ENCODE peak calls at places on chromosomes 6 and 20, in five cellular contexts. P is sigmoid colon; Q is body of pancreas; S is CD8-positive, alpha-beta memory T cell; X is uterus. N is an unnamed sample. For H3K9me3, the result is how much of the 10 kb centered on the place peaks cover.

GRCh38 chr20:45935416-45936046 is 1.0 kb downstream of the PCIF1 start:
- DNase-seq in P (no peak), X (no peak), Q (no peak), S (no peak), N (no peak)

GRCh38 chr6:37259191-37259590 is 1.2 kb upstream of the TMEM217 start:
- DNase-seq in S (no peak), Q (no peak), X (no peak), P (no peak), N (no peak)

GRCh38 chr6:148491638-148492210 is 149.1 kb downstream of the SASH1 start:
- DNase-seq in X (no peak), P (no peak), Q (no peak), S (no peak), N (no peak)

GRCh38 chr6:25972902-25973301 is 10.3 kb downstream of the TRIM38 start:
- DNase-seq in Q (no peak), P (no peak), S (no peak), X (no peak), N (no peak)

GRCh38 chr6:148965287-148965686 is 218.5 kb downstream of the UST start:
- DNase-seq in Q (peak), S (no peak), X (no peak), P (no peak), N (no peak)

GRCh38 chr20:46057856-46058655 is 29.0 kb downstream of the SLC12A5 start:
- DNase-seq in P (peak), X (peak), S (no peak), Q (peak), N (peak)

GRCh38 chr6:52577778-52578473 is 1.1 kb upstream of the TRAM2 start:
- DNase-seq in X (no peak), P (no peak), Q (no peak), S (no peak), N (no peak)

GRCh38 chr6:5287205-5287965 is 26.1 kb downstream of the FARS2 start:
- DNase-seq in X (no peak), S (no peak), Q (no peak), P (no peak), N (no peak)

GRCh38 chr20:64212750-64213149 is 42.8 kb upstream of the PCMTD2 start:
- DNase-seq in P (peak), Q (peak), X (peak), S (no peak), N (no peak)

GRCh38 chr6:77986380-77987034 is 333.7 kb downstream of the MEI4 start:
- DNase-seq in S (no peak), X (no peak), Q (no peak), P (no peak), N (no peak)
- H3K9me3 ChIP-seq in S (under half), X (under half), Q (under half), P (under half), N (under half)

DNA sequence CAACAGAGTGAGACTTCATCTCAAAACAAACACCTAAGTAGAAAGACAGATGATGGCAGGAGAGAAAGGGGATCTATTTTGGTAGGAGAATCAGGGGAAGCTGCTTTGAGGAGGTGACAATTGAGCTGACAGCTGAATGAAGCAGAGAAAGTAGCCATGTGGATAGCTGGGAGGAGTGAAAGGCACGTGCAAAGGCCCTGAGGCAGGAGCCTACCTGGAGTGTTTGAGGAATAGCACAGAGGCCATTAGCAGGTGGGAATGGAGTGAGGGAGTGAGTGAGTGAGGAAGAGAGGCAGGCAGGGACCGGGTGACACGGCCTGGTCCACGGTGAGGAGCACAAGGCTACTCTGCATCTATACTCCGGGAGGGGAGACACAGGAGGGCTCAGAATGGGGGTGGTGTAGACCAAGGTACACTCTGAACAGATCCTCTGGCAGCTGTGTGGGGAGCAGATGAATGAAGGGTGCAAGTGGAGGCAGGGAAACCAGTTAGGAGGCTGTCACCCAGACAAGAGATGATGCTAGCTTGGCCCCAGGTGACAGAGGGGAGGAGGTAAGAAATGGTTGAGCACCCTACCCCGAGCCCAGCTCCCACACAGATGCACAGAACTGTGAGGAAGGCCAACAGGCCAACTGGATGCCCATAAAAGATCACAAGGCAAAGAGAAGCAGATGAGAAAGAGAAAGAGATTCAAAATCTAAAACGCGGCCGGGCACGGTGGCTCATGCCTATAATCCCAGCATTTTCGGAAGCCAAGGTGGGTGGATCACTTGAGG is 43.6 kb downstream of the NFATC2 start:
- DNase-seq in P (no peak), S (no peak), Q (no peak), X (no peak), N (no peak)
- H3K27ac ChIP-seq in P (no peak), S (no peak), Q (no peak), X (no peak), N (no peak)

GRCh38 chr6:27605401-27606342 is 132.8 kb upstream of the ZNF184 start:
- DNase-seq in X (no peak), S (no peak), P (no peak), Q (no peak), N (no peak)
- H3K4me3 ChIP-seq in X (no peak), S (peak), P (no peak), Q (no peak), N (no peak)

GRCh38 chr20:22582386-22582959 is 1.9 kb downstream of the FOXA2 start:
- DNase-seq in S (no peak), Q (peak), X (no peak), P (no peak), N (no peak)

GRCh38 chr20:22582960-22583772 is 1.2 kb downstream of the FOXA2 start:
- DNase-seq in S (no peak), X (no peak), P (no peak), Q (peak), N (no peak)

GRCh38 chr20:22584630-22584921 is 204 bp upstream of the FOXA2 start:
- DNase-seq in Q (peak), S (no peak), X (no peak), P (no peak), N (no peak)

GRCh38 chr20:22584922-22585785 is 782 bp upstream of the FOXA2 start:
- DNase-seq in S (no peak), Q (peak), X (no peak), P (no peak), N (no peak)

GRCh38 chr20:22583773-22584629 is at the start of gene FOXA2:
- DNase-seq in X (no peak), Q (peak), S (no peak), P (no peak), N (peak)
- H3K9me3 ChIP-seq in X (under half), Q (under half), S (under half), P (under half), N (under half)

GRCh38 chr20:1389703-1390385 is 3.0 kb downstream of the FKBP1A start:
- DNase-seq in P (no peak), S (no peak), X (no peak), Q (peak), N (peak)
- H3K27ac ChIP-seq in P (peak), S (no peak), X (peak), Q (peak), N (peak)